ENCODE peak calls at places on chromosomes 16 and 17, in nine cellular contexts. One of them, this sample, is unnamed. For H3K4me1 and H3K36me3, the result is how much of the 10 kb centered on the place peaks cover.

GRCh38 chr17:75853410-75853809 is 1.7 kb downstream of the WBP2 start:
- DNase-seq in stomach: no peak
- DNase-seq in sigmoid colon: peak
- DNase-seq in transverse colon: no peak
- DNase-seq in NT2/D1: no peak
- DNase-seq in body of pancreas: no peak
- DNase-seq in mucosa of descending colon: no peak
- DNase-seq in colonic mucosa: no peak
- DNase-seq in neural progenitor cell: no peak
- DNase-seq in this sample: no peak

GRCh38 chr16:89105599-89106151 is 12.0 kb downstream of the ACSF3 start:
- DNase-seq in stomach: no peak
- DNase-seq in sigmoid colon: no peak
- DNase-seq in transverse colon: no peak
- DNase-seq in NT2/D1: no peak
- DNase-seq in body of pancreas: no peak
- DNase-seq in mucosa of descending colon: no peak
- DNase-seq in colonic mucosa: no peak
- DNase-seq in neural progenitor cell: no peak
- DNase-seq in this sample: peak

GRCh38 chr17:81599719-81600486 is 37.0 kb downstream of the NPLOC4 start:
- DNase-seq in stomach: no peak
- DNase-seq in sigmoid colon: peak
- DNase-seq in transverse colon: peak
- DNase-seq in NT2/D1: no peak
- DNase-seq in body of pancreas: no peak
- DNase-seq in mucosa of descending colon: peak
- DNase-seq in colonic mucosa: no peak
- DNase-seq in neural progenitor cell: no peak
- DNase-seq in this sample: no peak

GRCh38 chr17:71975998-71976649 is 144.7 kb upstream of the SOX9 start:
- DNase-seq in stomach: peak
- DNase-seq in sigmoid colon: peak
- DNase-seq in transverse colon: peak
- DNase-seq in NT2/D1: no peak
- DNase-seq in body of pancreas: peak
- DNase-seq in mucosa of descending colon: peak
- DNase-seq in colonic mucosa: peak
- DNase-seq in neural progenitor cell: peak
- DNase-seq in this sample: no peak

GRCh38 chr17:78979780-78980623 is at the start of gene LGALS3BP:
- DNase-seq in stomach: peak
- DNase-seq in sigmoid colon: peak
- DNase-seq in transverse colon: peak
- DNase-seq in NT2/D1: no peak
- DNase-seq in body of pancreas: peak
- DNase-seq in mucosa of descending colon: peak
- DNase-seq in colonic mucosa: peak
- DNase-seq in neural progenitor cell: peak
- DNase-seq in this sample: peak

GRCh38 chr17:51948128-51948527 is 210.4 kb downstream of the CA10 start:
- DNase-seq in stomach: no peak
- DNase-seq in sigmoid colon: no peak
- DNase-seq in transverse colon: peak
- DNase-seq in NT2/D1: no peak
- DNase-seq in body of pancreas: no peak
- DNase-seq in mucosa of descending colon: peak
- DNase-seq in colonic mucosa: peak
- DNase-seq in neural progenitor cell: no peak
- DNase-seq in this sample: peak

GRCh38 chr17:74882517-74883240 is 9.9 kb upstream of the FDXR start:
- DNase-seq in stomach: no peak
- DNase-seq in sigmoid colon: no peak
- DNase-seq in transverse colon: no peak
- DNase-seq in NT2/D1: no peak
- DNase-seq in body of pancreas: no peak
- DNase-seq in mucosa of descending colon: no peak
- DNase-seq in colonic mucosa: no peak
- DNase-seq in neural progenitor cell: peak
- DNase-seq in this sample: no peak

GRCh38 chr16:88058136-88058535 is 106.9 kb downstream of the BANP start:
- DNase-seq in stomach: no peak
- DNase-seq in sigmoid colon: peak
- DNase-seq in transverse colon: no peak
- DNase-seq in NT2/D1: no peak
- DNase-seq in body of pancreas: no peak
- DNase-seq in mucosa of descending colon: no peak
- DNase-seq in colonic mucosa: no peak
- DNase-seq in neural progenitor cell: peak
- DNase-seq in this sample: no peak

GRCh38 chr16:75591001-75591852 is 25.0 kb downstream of the GABARAPL2 start:
- DNase-seq in stomach: no peak
- DNase-seq in sigmoid colon: peak
- DNase-seq in transverse colon: peak
- DNase-seq in NT2/D1: no peak
- DNase-seq in body of pancreas: peak
- DNase-seq in mucosa of descending colon: peak
- DNase-seq in colonic mucosa: peak
- DNase-seq in neural progenitor cell: no peak
- DNase-seq in this sample: no peak

DNA sequence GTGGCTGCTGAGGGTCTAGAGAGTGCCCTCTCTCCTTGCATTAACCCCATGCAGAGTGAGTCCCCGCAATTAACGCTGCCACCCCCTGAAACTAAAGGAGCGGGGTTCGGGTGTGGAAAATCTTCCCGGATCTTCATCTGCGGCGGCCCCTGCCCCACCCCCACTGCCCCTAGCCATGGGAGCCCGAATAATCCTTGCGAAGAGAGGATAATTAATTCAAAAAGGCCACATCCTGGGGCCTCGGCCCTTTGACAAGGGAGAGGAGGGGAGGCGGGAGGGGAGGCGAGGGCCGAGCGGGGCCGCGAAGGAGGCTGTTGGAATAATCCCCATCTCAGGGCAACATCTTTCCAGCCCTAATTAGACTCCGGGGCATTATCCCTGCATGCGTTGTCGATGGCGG is 387.4 kb upstream of the TNRC6C start:
- DNase-seq in stomach: no peak
- DNase-seq in sigmoid colon: no peak
- DNase-seq in transverse colon: no peak
- DNase-seq in NT2/D1: no peak
- DNase-seq in body of pancreas: no peak
- DNase-seq in mucosa of descending colon: no peak
- DNase-seq in colonic mucosa: no peak
- DNase-seq in neural progenitor cell: peak
- DNase-seq in this sample: no peak
- H3K4me1 ChIP-seq in stomach: under half
- H3K4me1 ChIP-seq in sigmoid colon: under half
- H3K4me1 ChIP-seq in transverse colon: under half
- H3K4me1 ChIP-seq in NT2/D1: under half
- H3K4me1 ChIP-seq in body of pancreas: under half
- H3K4me1 ChIP-seq in mucosa of descending colon: under half
- H3K4me1 ChIP-seq in colonic mucosa: under half
- H3K4me1 ChIP-seq in neural progenitor cell: under half
- H3K4me1 ChIP-seq in this sample: under half

GRCh38 chr17:58396173-58396572 is 21.2 kb downstream of the RNF43 start:
- DNase-seq in stomach: no peak
- DNase-seq in sigmoid colon: no peak
- DNase-seq in transverse colon: no peak
- DNase-seq in NT2/D1: no peak
- DNase-seq in body of pancreas: no peak
- DNase-seq in mucosa of descending colon: no peak
- DNase-seq in colonic mucosa: no peak
- DNase-seq in neural progenitor cell: no peak
- DNase-seq in this sample: no peak

GRCh38 chr17:58390884-58391283 is 26.4 kb downstream of the RNF43 start:
- DNase-seq in stomach: no peak
- DNase-seq in sigmoid colon: no peak
- DNase-seq in transverse colon: no peak
- DNase-seq in NT2/D1: no peak
- DNase-seq in body of pancreas: no peak
- DNase-seq in mucosa of descending colon: no peak
- DNase-seq in colonic mucosa: no peak
- DNase-seq in neural progenitor cell: no peak
- DNase-seq in this sample: no peak

GRCh38 chr17:58391302-58391984 is 25.9 kb downstream of the RNF43 start:
- DNase-seq in stomach: peak
- DNase-seq in sigmoid colon: no peak
- DNase-seq in transverse colon: peak
- DNase-seq in NT2/D1: no peak
- DNase-seq in body of pancreas: peak
- DNase-seq in mucosa of descending colon: peak
- DNase-seq in colonic mucosa: peak
- DNase-seq in neural progenitor cell: no peak
- DNase-seq in this sample: peak

GRCh38 chr17:58398574-58399266 is 18.6 kb downstream of the RNF43 start:
- DNase-seq in stomach: no peak
- DNase-seq in sigmoid colon: no peak
- DNase-seq in transverse colon: no peak
- DNase-seq in NT2/D1: no peak
- DNase-seq in body of pancreas: no peak
- DNase-seq in mucosa of descending colon: peak
- DNase-seq in colonic mucosa: no peak
- DNase-seq in neural progenitor cell: no peak
- DNase-seq in this sample: no peak

DNA sequence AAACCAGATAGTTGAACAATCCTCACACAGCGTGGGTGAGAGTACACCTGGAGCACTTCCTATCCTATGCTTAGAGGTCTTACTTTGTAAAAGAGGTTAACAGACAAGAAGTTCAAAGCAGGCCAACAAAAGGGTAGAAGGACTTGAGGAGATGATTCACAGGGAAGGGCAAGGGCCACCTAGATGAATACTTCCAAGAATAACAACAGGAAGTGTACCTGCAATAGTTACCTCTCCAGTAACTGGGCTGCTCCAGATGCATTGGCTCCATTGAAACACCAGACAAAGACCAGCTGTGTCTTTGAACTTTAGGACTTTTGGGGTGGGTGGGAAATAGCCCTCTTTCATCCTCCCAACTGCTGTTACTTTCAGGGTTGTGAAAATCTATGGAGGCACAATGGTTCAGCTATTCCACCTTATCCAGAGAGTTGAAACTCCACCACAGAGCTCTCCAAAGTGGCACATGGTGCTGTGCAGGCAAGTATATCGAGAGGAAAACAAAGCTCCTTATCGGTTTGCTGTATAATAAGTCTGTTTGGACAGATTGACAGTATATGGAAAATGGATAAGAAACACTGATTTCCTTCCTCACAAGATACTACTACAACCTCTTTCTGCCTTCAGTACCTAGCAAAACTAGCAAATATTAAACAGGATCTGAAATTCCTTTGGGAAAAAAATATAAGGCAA is 22.7 kb downstream of the RNF43 start:
- DNase-seq in stomach: no peak
- DNase-seq in sigmoid colon: no peak
- DNase-seq in transverse colon: no peak
- DNase-seq in NT2/D1: no peak
- DNase-seq in body of pancreas: no peak
- DNase-seq in mucosa of descending colon: no peak
- DNase-seq in colonic mucosa: peak
- DNase-seq in neural progenitor cell: no peak
- DNase-seq in this sample: no peak
- H3K36me3 ChIP-seq in stomach: under half
- H3K36me3 ChIP-seq in sigmoid colon: under half
- H3K36me3 ChIP-seq in transverse colon: under half
- H3K36me3 ChIP-seq in NT2/D1: under half
- H3K36me3 ChIP-seq in body of pancreas: under half
- H3K36me3 ChIP-seq in mucosa of descending colon: under half
- H3K36me3 ChIP-seq in colonic mucosa: under half
- H3K36me3 ChIP-seq in neural progenitor cell: under half
- H3K36me3 ChIP-seq in this sample: under half

DNA sequence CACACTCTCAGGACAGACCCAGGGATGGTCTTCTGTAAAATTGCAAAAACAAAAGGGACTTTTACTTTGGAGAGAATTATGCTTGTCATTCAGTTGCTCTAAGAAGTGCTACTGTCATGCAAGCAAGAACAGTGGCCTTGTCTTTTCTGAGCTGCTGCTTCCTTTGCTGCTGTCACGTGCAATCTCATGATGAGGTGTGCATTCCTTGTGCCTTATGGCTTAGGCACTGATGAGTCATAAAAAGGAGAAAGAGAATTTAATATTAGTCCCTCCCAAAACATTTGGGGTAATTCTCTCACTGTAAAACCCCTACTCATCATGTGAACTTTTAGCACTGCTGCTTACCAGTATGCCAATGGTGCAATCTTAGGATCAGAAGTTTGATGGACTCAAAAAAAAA is 2051.3 kb downstream of the TP53TG3F start:
- DNase-seq in stomach: no peak
- DNase-seq in sigmoid colon: no peak
- DNase-seq in transverse colon: no peak
- DNase-seq in NT2/D1: no peak
- DNase-seq in body of pancreas: no peak
- DNase-seq in mucosa of descending colon: no peak
- DNase-seq in colonic mucosa: no peak
- DNase-seq in neural progenitor cell: no peak
- DNase-seq in this sample: no peak
- H3K4me1 ChIP-seq in stomach: under half
- H3K4me1 ChIP-seq in sigmoid colon: under half
- H3K4me1 ChIP-seq in transverse colon: under half
- H3K4me1 ChIP-seq in NT2/D1: under half
- H3K4me1 ChIP-seq in body of pancreas: under half
- H3K4me1 ChIP-seq in mucosa of descending colon: under half
- H3K4me1 ChIP-seq in colonic mucosa: under half
- H3K4me1 ChIP-seq in neural progenitor cell: under half
- H3K4me1 ChIP-seq in this sample: under half

DNA sequence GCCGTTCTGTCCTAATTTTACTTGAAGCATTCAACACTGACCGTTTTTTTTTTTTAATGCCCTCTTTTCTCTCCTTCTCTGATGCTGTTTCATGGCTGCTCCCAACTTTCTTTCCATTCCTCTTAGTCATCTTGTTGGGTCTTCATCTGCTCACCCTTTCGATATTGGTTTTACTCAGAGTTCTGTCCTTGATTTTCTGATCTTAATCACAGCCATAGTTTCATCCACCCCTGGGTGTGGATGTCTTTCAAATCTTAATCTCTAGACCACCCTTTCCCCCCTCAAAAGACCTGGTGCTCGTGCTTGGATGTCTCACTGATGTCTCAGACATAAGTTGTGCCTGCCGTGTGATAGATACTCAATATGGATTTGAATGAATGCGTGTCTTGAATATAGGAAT is 22.4 kb downstream of the NDEL1 start:
- DNase-seq in stomach: no peak
- DNase-seq in sigmoid colon: no peak
- DNase-seq in transverse colon: no peak
- DNase-seq in NT2/D1: no peak
- DNase-seq in body of pancreas: no peak
- DNase-seq in mucosa of descending colon: no peak
- DNase-seq in colonic mucosa: no peak
- DNase-seq in neural progenitor cell: no peak
- DNase-seq in this sample: no peak
- H3K36me3 ChIP-seq in stomach: half or more
- H3K36me3 ChIP-seq in sigmoid colon: half or more
- H3K36me3 ChIP-seq in transverse colon: half or more
- H3K36me3 ChIP-seq in NT2/D1: half or more
- H3K36me3 ChIP-seq in body of pancreas: under half
- H3K36me3 ChIP-seq in mucosa of descending colon: under half
- H3K36me3 ChIP-seq in colonic mucosa: under half
- H3K36me3 ChIP-seq in neural progenitor cell: under half
- H3K36me3 ChIP-seq in this sample: under half

This sample was measured in SJCRH30.